ENCODE peak calls at places on chromosome 21, in four cellular contexts. E is astrocyte of the cerebellum, I is mesendoderm, B is A172. V is an unnamed sample.

GRCh38 chr21:38300180-38300579 is 43.4 kb downstream of the KCNJ15 start:
- DNase-seq in E (no peak), I (no peak), B (no peak), V (no peak)

GRCh38 chr21:10575311-10575667 is 53.9 kb downstream of the TPTE start:
- DNase-seq in B (no peak), I (no peak), E (no peak), V (no peak)

GRCh38 chr21:44510508-44511218 is 29.3 kb downstream of the KRTAP10-1 start:
- DNase-seq in E (no peak), B (peak), I (peak), V (peak)

GRCh38 chr21:25967566-25968438 is 202.8 kb downstream of the APP start:
- DNase-seq in B (no peak), I (no peak), E (no peak), V (no peak)

GRCh38 chr21:26072891-26073615 is 97.5 kb downstream of the APP start:
- DNase-seq in B (no peak), I (no peak), E (peak), V (no peak)

GRCh38 chr21:17003763-17004373 is 509.0 kb upstream of the CXADR start:
- DNase-seq in E (peak), I (no peak), B (peak), V (no peak)

GRCh38 chr21:45800339-45801080 is 157.0 kb downstream of the PCBP3 start:
- DNase-seq in I (no peak), B (no peak), E (no peak), V (no peak)

GRCh38 chr21:32806810-32807386 is 35.3 kb upstream of the PAXBP1 start:
- DNase-seq in E (peak), I (no peak), B (peak), V (no peak)

GRCh38 chr21:44057960-44058651 is 46.0 kb downstream of the TRAPPC10 start:
- DNase-seq in B (no peak), E (no peak), I (no peak), V (no peak)

GRCh38 chr21:33421713-33422393 is 18.6 kb downstream of the IFNGR2 start:
- DNase-seq in I (no peak), B (no peak), E (no peak), V (peak)

GRCh38 chr21:35448876-35449599 is 399.9 kb upstream of the RUNX1 start:
- DNase-seq in E (no peak), B (no peak), I (no peak), V (no peak)

GRCh38 chr21:37153935-37154350 is 80.9 kb downstream of the TTC3 start:
- DNase-seq in I (no peak), E (no peak), B (peak), V (peak)

GRCh38 chr21:43864313-43864805 is 664 bp upstream of the AGPAT3 start:
- DNase-seq in B (no peak), I (peak), E (no peak), V (peak)

GRCh38 chr21:25234857-25235801 is 372.2 kb downstream of the MRPL39 start:
- DNase-seq in I (no peak), E (no peak), B (peak), V (no peak)

GRCh38 chr21:26966360-26966977 is 419 bp downstream of the ADAMTS5 start:
- DNase-seq in B (no peak), I (peak), E (no peak), V (no peak)

GRCh38 chr21:34336756-34337391 is 26.9 kb upstream of the KCNE2 start:
- DNase-seq in E (no peak), B (no peak), I (no peak), V (no peak)

V was measured in PC-3.